ENCODE peak calls at places on chromosome 10, in seven cellular contexts. One of them, this sample, is unnamed. For H4K20me1, the result is how much of the 10 kb centered on the place peaks cover.

GRCh38 chr10:96642973-96643372 is 56.2 kb upstream of the TM9SF3 start:
- DNase-seq in K562: peak
- DNase-seq in HCT116: peak
- DNase-seq in GM12878: no peak
- DNase-seq in H1: peak
- DNase-seq in SK-N-SH: peak
- DNase-seq in HepG2: peak
- DNase-seq in this sample: no peak

GRCh38 chr10:89515031-89515841 is 20.2 kb downstream of the SLC16A12 start:
- DNase-seq in SK-N-SH: no peak
- DNase-seq in H1: no peak
- DNase-seq in HepG2: no peak
- DNase-seq in K562: no peak
- DNase-seq in HCT116: no peak
- DNase-seq in GM12878: no peak
- DNase-seq in this sample: no peak

GRCh38 chr10:118958984-118959916 is 70.3 kb upstream of the NANOS1 start:
- DNase-seq in SK-N-SH: no peak
- DNase-seq in GM12878: no peak
- DNase-seq in H1: no peak
- DNase-seq in K562: peak
- DNase-seq in HepG2: no peak
- DNase-seq in HCT116: no peak
- DNase-seq in this sample: no peak

GRCh38 chr10:130615463-130615862 is 479.3 kb downstream of the GLRX3 start:
- DNase-seq in SK-N-SH: no peak
- DNase-seq in H1: peak
- DNase-seq in GM12878: no peak
- DNase-seq in HCT116: no peak
- DNase-seq in HepG2: no peak
- DNase-seq in K562: no peak
- DNase-seq in this sample: no peak

GRCh38 chr10:5758927-5759326 is 54.3 kb downstream of the GDI2 start:
- DNase-seq in K562: no peak
- DNase-seq in H1: no peak
- DNase-seq in GM12878: no peak
- DNase-seq in HepG2: no peak
- DNase-seq in SK-N-SH: no peak
- DNase-seq in HCT116: no peak
- DNase-seq in this sample: no peak

GRCh38 chr10:69912584-69912983 is 110.9 kb downstream of the COL13A1 start:
- DNase-seq in GM12878: no peak
- DNase-seq in H1: no peak
- DNase-seq in SK-N-SH: no peak
- DNase-seq in HepG2: no peak
- DNase-seq in K562: no peak
- DNase-seq in HCT116: no peak
- DNase-seq in this sample: peak

GRCh38 chr10:68604441-68604840 is 44.3 kb downstream of the TET1 start:
- DNase-seq in GM12878: no peak
- DNase-seq in K562: no peak
- DNase-seq in HepG2: no peak
- DNase-seq in H1: no peak
- DNase-seq in HCT116: no peak
- DNase-seq in SK-N-SH: no peak
- DNase-seq in this sample: no peak

GRCh38 chr10:60389413-60390009 is at the start of gene ANK3:
- DNase-seq in K562: no peak
- DNase-seq in SK-N-SH: no peak
- DNase-seq in GM12878: no peak
- DNase-seq in H1: no peak
- DNase-seq in HCT116: no peak
- DNase-seq in HepG2: no peak
- DNase-seq in this sample: no peak

GRCh38 chr10:90800232-90800796 is 57.5 kb downstream of the HTR7 start:
- DNase-seq in K562: peak
- DNase-seq in HCT116: no peak
- DNase-seq in H1: no peak
- DNase-seq in SK-N-SH: no peak
- DNase-seq in HepG2: no peak
- DNase-seq in GM12878: no peak
- DNase-seq in this sample: no peak

GRCh38 chr10:122282253-122282671 is 11.2 kb downstream of the BTBD16 start:
- DNase-seq in GM12878: no peak
- DNase-seq in HCT116: no peak
- DNase-seq in K562: no peak
- DNase-seq in H1: no peak
- DNase-seq in HepG2: no peak
- DNase-seq in SK-N-SH: no peak
- DNase-seq in this sample: no peak

GRCh38 chr10:110259317-110259716 is 45.4 kb downstream of the SMNDC1 start:
- DNase-seq in HepG2: no peak
- DNase-seq in HCT116: no peak
- DNase-seq in SK-N-SH: no peak
- DNase-seq in K562: no peak
- DNase-seq in H1: no peak
- DNase-seq in GM12878: no peak
- DNase-seq in this sample: no peak

GRCh38 chr10:110263164-110263563 is 41.6 kb downstream of the SMNDC1 start:
- DNase-seq in GM12878: no peak
- DNase-seq in HepG2: no peak
- DNase-seq in HCT116: no peak
- DNase-seq in H1: no peak
- DNase-seq in SK-N-SH: no peak
- DNase-seq in K562: no peak
- DNase-seq in this sample: no peak

GRCh38 chr10:110258542-110258941 is 46.2 kb downstream of the SMNDC1 start:
- DNase-seq in SK-N-SH: no peak
- DNase-seq in K562: peak
- DNase-seq in GM12878: no peak
- DNase-seq in H1: no peak
- DNase-seq in HepG2: no peak
- DNase-seq in HCT116: no peak
- DNase-seq in this sample: no peak

GRCh38 chr10:110265573-110266193 is 39.0 kb downstream of the SMNDC1 start:
- DNase-seq in HCT116: no peak
- DNase-seq in H1: no peak
- DNase-seq in SK-N-SH: no peak
- DNase-seq in HepG2: no peak
- DNase-seq in K562: peak
- DNase-seq in GM12878: no peak
- DNase-seq in this sample: no peak

GRCh38 chr10:110260746-110261477 is 43.8 kb downstream of the SMNDC1 start:
- DNase-seq in HepG2: no peak
- DNase-seq in H1: no peak
- DNase-seq in GM12878: no peak
- DNase-seq in K562: no peak
- DNase-seq in HCT116: no peak
- DNase-seq in SK-N-SH: no peak
- DNase-seq in this sample: no peak
- TF ChIP-seq MAX in HepG2: no peak
- TF ChIP-seq MAX in H1: no peak
- TF ChIP-seq MAX in GM12878: no peak
- TF ChIP-seq MAX in K562: no peak
- TF ChIP-seq MAX in HCT116: no peak
- TF ChIP-seq MAX in SK-N-SH: no peak
- TF ChIP-seq MAX in this sample: no peak

GRCh38 chr10:36253731-36254130 is 611.6 kb upstream of the FZD8 start:
- DNase-seq in HCT116: no peak
- DNase-seq in HepG2: no peak
- DNase-seq in K562: no peak
- DNase-seq in GM12878: no peak
- DNase-seq in SK-N-SH: no peak
- DNase-seq in H1: no peak
- DNase-seq in this sample: no peak
- TF ChIP-seq POLR2AphosphoS5 in HCT116: no peak
- TF ChIP-seq POLR2AphosphoS5 in HepG2: no peak
- TF ChIP-seq POLR2AphosphoS5 in K562: no peak
- TF ChIP-seq POLR2AphosphoS5 in GM12878: no peak
- TF ChIP-seq POLR2AphosphoS5 in SK-N-SH: no peak
- TF ChIP-seq POLR2AphosphoS5 in H1: no peak
- TF ChIP-seq POLR2AphosphoS5 in this sample: no peak

DNA sequence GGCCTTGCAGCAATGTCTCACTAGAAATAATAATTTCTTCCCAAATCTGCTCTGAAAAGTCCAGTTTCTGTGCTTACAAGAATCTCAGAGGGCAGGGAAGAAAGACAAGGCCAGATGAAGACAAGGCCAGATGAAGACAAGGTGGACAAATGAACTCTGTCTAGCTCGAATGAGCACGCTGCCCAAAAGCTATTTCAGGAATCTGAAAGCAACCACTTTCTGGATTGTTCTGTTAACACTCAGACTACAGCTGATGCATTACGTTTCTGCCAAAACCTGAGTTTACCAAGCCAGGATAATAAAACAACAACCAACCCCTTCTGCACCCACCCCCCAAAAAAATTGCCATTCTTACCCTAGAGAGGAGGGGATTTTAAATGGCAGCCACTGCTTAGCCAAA is 1073.6 kb downstream of the SORCS3 start:
- DNase-seq in K562: no peak
- DNase-seq in HepG2: no peak
- DNase-seq in HCT116: no peak
- DNase-seq in GM12878: no peak
- DNase-seq in H1: no peak
- DNase-seq in SK-N-SH: no peak
- DNase-seq in this sample: no peak
- H4K20me1 ChIP-seq in K562: under half
- H4K20me1 ChIP-seq in HepG2: under half
- H4K20me1 ChIP-seq in HCT116: under half
- H4K20me1 ChIP-seq in GM12878: under half
- H4K20me1 ChIP-seq in H1: under half
- H4K20me1 ChIP-seq in SK-N-SH: under half
- H4K20me1 ChIP-seq in this sample: under half

GRCh38 chr10:12534824-12535223 is 185.5 kb downstream of the CAMK1D start:
- DNase-seq in H1: no peak
- DNase-seq in GM12878: no peak
- DNase-seq in K562: peak
- DNase-seq in HCT116: no peak
- DNase-seq in SK-N-SH: peak
- DNase-seq in HepG2: no peak
- DNase-seq in this sample: no peak

GRCh38 chr10:12533723-12534122 is 184.4 kb downstream of the CAMK1D start:
- DNase-seq in SK-N-SH: no peak
- DNase-seq in GM12878: no peak
- DNase-seq in HepG2: no peak
- DNase-seq in H1: no peak
- DNase-seq in HCT116: no peak
- DNase-seq in K562: no peak
- DNase-seq in this sample: no peak

GRCh38 chr10:12533151-12533550 is 183.8 kb downstream of the CAMK1D start:
- DNase-seq in GM12878: no peak
- DNase-seq in K562: no peak
- DNase-seq in H1: no peak
- DNase-seq in SK-N-SH: no peak
- DNase-seq in HepG2: no peak
- DNase-seq in HCT116: no peak
- DNase-seq in this sample: peak

GRCh38 chr10:12538596-12538995 is 189.2 kb downstream of the CAMK1D start:
- DNase-seq in GM12878: no peak
- DNase-seq in HepG2: no peak
- DNase-seq in SK-N-SH: no peak
- DNase-seq in HCT116: no peak
- DNase-seq in K562: no peak
- DNase-seq in H1: no peak
- DNase-seq in this sample: no peak

DNA sequence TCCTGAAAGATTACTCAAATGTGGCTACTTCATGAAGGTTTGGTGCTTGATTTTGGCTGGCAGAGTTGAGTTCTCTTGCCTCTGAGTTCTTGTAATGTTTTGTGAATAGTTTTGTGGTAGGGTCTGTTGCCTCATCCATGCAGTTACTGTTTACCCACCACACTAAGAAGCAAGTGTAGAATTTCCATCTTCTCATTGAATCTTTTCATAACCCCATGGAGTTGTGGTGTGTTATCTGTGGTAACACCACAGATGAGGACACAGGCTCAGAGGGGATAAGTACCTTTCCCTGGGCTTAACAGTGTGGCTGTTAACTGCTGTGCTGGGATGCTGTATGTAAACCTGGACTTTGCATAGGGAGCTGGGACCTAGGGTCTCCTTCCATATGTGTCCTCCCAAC is 186.3 kb downstream of the CAMK1D start:
- DNase-seq in HepG2: no peak
- DNase-seq in HCT116: no peak
- DNase-seq in H1: no peak
- DNase-seq in K562: no peak
- DNase-seq in GM12878: no peak
- DNase-seq in SK-N-SH: no peak
- DNase-seq in this sample: no peak
- TF ChIP-seq MAX in HepG2: no peak
- TF ChIP-seq MAX in HCT116: no peak
- TF ChIP-seq MAX in H1: no peak
- TF ChIP-seq MAX in K562: no peak
- TF ChIP-seq MAX in GM12878: no peak
- TF ChIP-seq MAX in SK-N-SH: no peak
- TF ChIP-seq MAX in this sample: no peak

GRCh38 chr10:43082756-43083155 is 5.9 kb downstream of the RET start:
- DNase-seq in HCT116: no peak
- DNase-seq in H1: no peak
- DNase-seq in K562: no peak
- DNase-seq in SK-N-SH: no peak
- DNase-seq in GM12878: no peak
- DNase-seq in HepG2: no peak
- DNase-seq in this sample: no peak

GRCh38 chr10:43086321-43086942 is 9.6 kb downstream of the RET start:
- DNase-seq in HCT116: no peak
- DNase-seq in K562: no peak
- DNase-seq in HepG2: no peak
- DNase-seq in H1: no peak
- DNase-seq in GM12878: no peak
- DNase-seq in SK-N-SH: peak
- DNase-seq in this sample: no peak

GRCh38 chr10:43082087-43082486 is 5.2 kb downstream of the RET start:
- DNase-seq in GM12878: no peak
- DNase-seq in K562: no peak
- DNase-seq in H1: no peak
- DNase-seq in HepG2: no peak
- DNase-seq in HCT116: no peak
- DNase-seq in SK-N-SH: no peak
- DNase-seq in this sample: no peak

GRCh38 chr10:43084812-43085211 is 7.9 kb downstream of the RET start:
- DNase-seq in GM12878: no peak
- DNase-seq in HCT116: no peak
- DNase-seq in K562: no peak
- DNase-seq in H1: no peak
- DNase-seq in SK-N-SH: peak
- DNase-seq in HepG2: no peak
- DNase-seq in this sample: no peak

GRCh38 chr10:43083764-43084163 is 6.9 kb downstream of the RET start:
- DNase-seq in H1: no peak
- DNase-seq in GM12878: no peak
- DNase-seq in K562: no peak
- DNase-seq in SK-N-SH: peak
- DNase-seq in HepG2: no peak
- DNase-seq in HCT116: no peak
- DNase-seq in this sample: no peak
- TF ChIP-seq POLR2AphosphoS5 in H1: no peak
- TF ChIP-seq POLR2AphosphoS5 in GM12878: no peak
- TF ChIP-seq POLR2AphosphoS5 in K562: no peak
- TF ChIP-seq POLR2AphosphoS5 in SK-N-SH: no peak
- TF ChIP-seq POLR2AphosphoS5 in HepG2: no peak
- TF ChIP-seq POLR2AphosphoS5 in HCT116: no peak
- TF ChIP-seq POLR2AphosphoS5 in this sample: no peak

This sample was measured in endothelial cell of umbilical vein.